ENCODE peak calls at places on chromosomes 2 and 18, in seven cellular contexts. W is A549, X is stomach, J is tibial nerve, Y is H1, A is HCT116, L is heart left ventricle. T is an unnamed sample.
A peak's percentile ranks its signal among the peaks of the same experiment; 100 is the strongest.

GRCh38 chr2:99975386-99975785 is 167.0 kb downstream of the AFF3 start:
- DNase-seq in W (no peak), X (no peak), J (no peak), Y (no peak), A (no peak), L (no peak), T (peak; percentile 32)

GRCh38 chr2:216991563-216991962 is 131.7 kb upstream of the TNP1 start:
- DNase-seq in W (no peak), X (no peak), J (no peak), Y (no peak), A (no peak), L (no peak), T (no peak)

GRCh38 chr2:98118161-98118560 is 31.2 kb downstream of the VWA3B start:
- DNase-seq in W (no peak), X (no peak), J (no peak), Y (no peak), A (no peak), L (no peak), T (no peak)

GRCh38 chr18:58847383-58848071 is 17.1 kb upstream of the ZNF532 start:
- DNase-seq in W (no peak), X (no peak), J (no peak), Y (peak; percentile 88), A (no peak), L (peak; percentile 66), T (no peak)

GRCh38 chr18:3444954-3445353 is 5.0 kb upstream of the TGIF1 start:
- DNase-seq in W (no peak), X (no peak), J (no peak), Y (no peak), A (no peak), L (no peak), T (no peak)

GRCh38 chr18:51028201-51028805 is 1.7 kb upstream of the SMAD4 start:
- DNase-seq in W (no peak), X (no peak), J (no peak), Y (no peak), A (peak; percentile 16), L (no peak), T (no peak)

GRCh38 chr2:29106980-29107388 is 8.2 kb upstream of the CLIP4 start:
- DNase-seq in W (no peak), X (no peak), J (no peak), Y (no peak), A (peak; percentile 75), L (no peak), T (no peak)

GRCh38 chr2:225842939-225843338 is 443.4 kb downstream of the NYAP2 start:
- DNase-seq in W (no peak), X (no peak), J (no peak), Y (no peak), A (no peak), L (no peak), T (no peak)

GRCh38 chr2:127627740-127628571 is 18.0 kb upstream of the GPR17 start:
- DNase-seq in W (no peak), X (no peak), J (no peak), Y (no peak), A (no peak), L (no peak), T (no peak)

GRCh38 chr18:3791258-3791657 is 341.3 kb downstream of the TGIF1 start:
- DNase-seq in W (no peak), X (no peak), J (no peak), Y (no peak), A (no peak), L (no peak), T (no peak)

GRCh38 chr2:37827911-37828411 is 97.1 kb upstream of the RMDN2 start:
- DNase-seq in W (no peak), X (no peak), J (no peak), Y (no peak), A (no peak), L (peak; percentile 58), T (peak; percentile 19)

GRCh38 chr18:57776354-57776753 is 26.8 kb downstream of the ATP8B1 start:
- DNase-seq in W (no peak), X (no peak), J (no peak), Y (no peak), A (no peak), L (no peak), T (no peak)

GRCh38 chr2:18924905-18925691 is 335.7 kb upstream of the NT5C1B start:
- DNase-seq in W (no peak), X (no peak), J (no peak), Y (no peak), A (no peak), L (no peak), T (no peak)

GRCh38 chr2:241049739-241050623 is 51.6 kb downstream of the SNED1 start:
- DNase-seq in W (no peak), X (no peak), J (no peak), Y (no peak), A (no peak), L (no peak), T (no peak)

GRCh38 chr2:11370377-11371098 is 26.1 kb upstream of the ROCK2 start:
- DNase-seq in W (peak; percentile 77), X (peak; percentile 97), J (no peak), Y (no peak), A (no peak), L (no peak), T (no peak)

GRCh38 chr2:53715568-53715967 is 52.0 kb upstream of the CHAC2 start:
- DNase-seq in W (peak; percentile 4), X (no peak), J (no peak), Y (no peak), A (peak; percentile 12), L (no peak), T (no peak)

GRCh38 chr18:25310045-25310444 is 41.9 kb downstream of the ZNF521 start:
- DNase-seq in W (no peak), X (no peak), J (no peak), Y (no peak), A (peak; percentile 7), L (no peak), T (no peak)

GRCh38 chr2:224025874-224026273 is 13.2 kb downstream of the SERPINE2 start:
- DNase-seq in W (no peak), X (no peak), J (no peak), Y (no peak), A (no peak), L (no peak), T (no peak)

GRCh38 chr18:4599312-4599711 is 144.2 kb upstream of the DLGAP1 start:
- DNase-seq in W (no peak), X (no peak), J (no peak), Y (no peak), A (no peak), L (no peak), T (no peak)

GRCh38 chr18:33870059-33870458 is 292.0 kb downstream of the ASXL3 start:
- DNase-seq in W (no peak), X (no peak), J (no peak), Y (no peak), A (no peak), L (no peak), T (no peak)

GRCh38 chr2:63667132-63667531 is 78.4 kb downstream of the MDH1 start:
- DNase-seq in W (no peak), X (no peak), J (no peak), Y (no peak), A (no peak), L (no peak), T (no peak)

GRCh38 chr2:69214898-69215297 is 172.1 kb downstream of the GFPT1 start:
- DNase-seq in W (no peak), X (no peak), J (peak; percentile 41), Y (no peak), A (no peak), L (peak; percentile 64), T (no peak)

GRCh38 chr18:57561728-57562423 is 24.6 kb downstream of the FECH start:
- DNase-seq in W (peak; percentile 51), X (no peak), J (peak; percentile 72), Y (no peak), A (peak; percentile 16), L (no peak), T (peak; percentile 25)

GRCh38 chr2:145736901-145737300 is 1217.0 kb upstream of the ZEB2 start:
- DNase-seq in W (no peak), X (no peak), J (no peak), Y (no peak), A (no peak), L (no peak), T (no peak)

GRCh38 chr2:199160677-199161465 is 296.9 kb downstream of the SATB2 start:
- DNase-seq in W (no peak), X (no peak), J (no peak), Y (no peak), A (no peak), L (no peak), T (no peak)

GRCh38 chr18:53941601-53942335 is 282.7 kb downstream of the MBD2 start:
- DNase-seq in W (no peak), X (no peak), J (no peak), Y (no peak), A (no peak), L (no peak), T (no peak)

GRCh38 chr2:118046628-118047210 is 32.8 kb upstream of the CCDC93 start:
- DNase-seq in W (peak; percentile 18), X (no peak), J (no peak), Y (no peak), A (peak; percentile 26), L (no peak), T (no peak)

GRCh38 chr18:58897994-58898393 is 33.3 kb downstream of the ZNF532 start:
- DNase-seq in W (no peak), X (no peak), J (no peak), Y (no peak), A (no peak), L (no peak), T (no peak)

GRCh38 chr2:176769499-176770350 is 442.9 kb upstream of the HNRNPA3 start:
- DNase-seq in W (no peak), X (no peak), J (no peak), Y (no peak), A (no peak), L (no peak), T (no peak)
- TF ChIP-seq POLR2A in W (no peak), X (no peak), J (no peak), Y (no peak), A (no peak), L (no peak), T (no peak)

GRCh38 chr2:43595603-43596412 is at the start of gene THADA:
- DNase-seq in W (peak; percentile 96), X (peak; percentile 99), J (peak; percentile 98), Y (peak; percentile 97), A (peak; percentile 99), L (peak; percentile 100), T (peak; percentile 90)
- TF ChIP-seq POLR2A in W (peak; percentile 97), X (peak; percentile 82), J (peak; percentile 94), Y (peak; percentile 98), A (peak; percentile 97), L (peak; percentile 87), T (peak; percentile 93)

GRCh38 chr2:148813603-148814065 is 61.4 kb upstream of the KIF5C start:
- DNase-seq in W (no peak), X (peak; percentile 28), J (no peak), Y (peak; percentile 98), A (no peak), L (no peak), T (no peak)
- TF ChIP-seq POLR2A in W (no peak), X (no peak), J (no peak), Y (no peak), A (no peak), L (no peak), T (no peak)

GRCh38 chr18:32470713-32471633 is at the start of gene GAREM1:
- DNase-seq in W (peak; percentile 56), X (peak; percentile 96), J (peak; percentile 91), Y (peak; percentile 83), A (peak; percentile 87), L (peak; percentile 93), T (peak; percentile 75)
- TF ChIP-seq POLR2A in W (peak; percentile 73), X (no peak), J (peak; percentile 79), Y (peak; percentile 72), A (peak; percentile 73), L (peak; percentile 96), T (no peak)

T was measured in H54.